ENCODE peak calls at places on chromosomes 1 and 21, in five cellular contexts. H is natural killer cell; M is stimulated activated CD8-positive, alpha-beta memory T cell treated with anti-CD3 and anti-CD28 coated beads, Interleukin-2, amount 100 ng/mL, for 48 hours; A is OCI-LY7; Y is Right ventricle myocardium superior. U is an unnamed sample.
A peak's percentile ranks its signal among the peaks of the same experiment; 100 is the strongest.

GRCh38 chr1:240031009-240031408 is 60.7 kb upstream of the FMN2 start:
- DNase-seq in H (no peak), M (no peak), A (no peak), Y (no peak), U (no peak)

GRCh38 chr1:165883056-165883455 is 55.6 kb downstream of the UCK2 start:
- DNase-seq in H (no peak), M (no peak), A (no peak), Y (no peak), U (no peak)

GRCh38 chr1:205286335-205286950 is 35.1 kb downstream of the NUAK2 start:
- DNase-seq in H (peak; percentile 73), M (peak; percentile 70), A (peak; percentile 53), Y (no peak), U (peak; percentile 89)

GRCh38 chr1:152024228-152024627 is 12.6 kb downstream of the S100A11 start:
- DNase-seq in H (no peak), M (no peak), A (no peak), Y (no peak), U (no peak)

GRCh38 chr1:204637985-204638356 is 47.6 kb downstream of the LRRN2 start:
- DNase-seq in H (no peak), M (no peak), A (no peak), Y (no peak), U (no peak)

GRCh38 chr21:18887922-18888602 is 484.5 kb upstream of the TMPRSS15 start:
- DNase-seq in H (no peak), M (no peak), A (no peak), Y (no peak), U (no peak)

GRCh38 chr1:199272690-199273089 is 633.9 kb downstream of the PTPRC start:
- DNase-seq in H (no peak), M (no peak), A (no peak), Y (peak; percentile 40), U (peak; percentile 67)

GRCh38 chr1:82759035-82759434 is 958.3 kb downstream of the ADGRL2 start:
- DNase-seq in H (no peak), M (no peak), A (no peak), Y (no peak), U (no peak)

GRCh38 chr1:235980976-235981375 is 83.9 kb downstream of the NID1 start:
- DNase-seq in H (no peak), M (no peak), A (no peak), Y (no peak), U (no peak)

GRCh38 chr1:9235123-9235513 is 544 bp downstream of the H6PD start:
- DNase-seq in H (no peak), M (no peak), A (no peak), Y (no peak), U (no peak)

GRCh38 chr1:197614916-197615692 is 160.2 kb downstream of the DENND1B start:
- DNase-seq in H (no peak), M (no peak), A (peak; percentile 53), Y (no peak), U (no peak)

GRCh38 chr1:23810818-23811420 is 10.4 kb upstream of the GALE start:
- DNase-seq in H (no peak), M (peak; percentile 43), A (peak; percentile 83), Y (no peak), U (peak; percentile 84)

GRCh38 chr1:27887215-27888035 is 15.1 kb downstream of the THEMIS2 start:
- DNase-seq in H (no peak), M (no peak), A (peak; percentile 77), Y (no peak), U (peak; percentile 81)

U was measured in spleen.